ENCODE peak calls at places on chromosome 20, in ten cellular contexts. One of them, this sample, is unnamed.

GRCh38 chr20:1173698-1174097 is 11.1 kb downstream of the TMEM74B start:
- DNase-seq in posterior vena cava: no peak
- DNase-seq in AML-193: no peak
- DNase-seq in lower lobe of right lung: no peak
- DNase-seq in activated CD4-positive, alpha-beta T cell treated with anti-CD3 and anti-CD28 coated beads for 4 hours: no peak
- DNase-seq in tibial artery: no peak
- DNase-seq in NCI-H2171 treated with DMSO at 0.1 percent for 48 hours: no peak
- DNase-seq in LoVo: no peak
- DNase-seq in Peyer's patch: no peak
- DNase-seq in NCI-H2029: no peak
- DNase-seq in this sample: no peak

GRCh38 chr20:38307371-38308046 is 3.6 kb downstream of the BPI start:
- DNase-seq in AML-193: peak
- DNase-seq in Peyer's patch: no peak
- DNase-seq in posterior vena cava: peak
- DNase-seq in LoVo: no peak
- DNase-seq in tibial artery: no peak
- DNase-seq in lower lobe of right lung: no peak
- DNase-seq in NCI-H2029: no peak
- DNase-seq in NCI-H2171 treated with DMSO at 0.1 percent for 48 hours: no peak
- DNase-seq in activated CD4-positive, alpha-beta T cell treated with anti-CD3 and anti-CD28 coated beads for 4 hours: no peak
- DNase-seq in this sample: peak

GRCh38 chr20:63738687-63739128 is 868 bp upstream of the SLC2A4RG start:
- DNase-seq in LoVo: no peak
- DNase-seq in NCI-H2171 treated with DMSO at 0.1 percent for 48 hours: peak
- DNase-seq in activated CD4-positive, alpha-beta T cell treated with anti-CD3 and anti-CD28 coated beads for 4 hours: peak
- DNase-seq in AML-193: no peak
- DNase-seq in lower lobe of right lung: peak
- DNase-seq in NCI-H2029: no peak
- DNase-seq in tibial artery: peak
- DNase-seq in posterior vena cava: no peak
- DNase-seq in Peyer's patch: peak
- DNase-seq in this sample: no peak

GRCh38 chr20:11337361-11338130 is 580.1 kb upstream of the BTBD3 start:
- DNase-seq in posterior vena cava: no peak
- DNase-seq in LoVo: no peak
- DNase-seq in lower lobe of right lung: no peak
- DNase-seq in tibial artery: no peak
- DNase-seq in AML-193: no peak
- DNase-seq in NCI-H2171 treated with DMSO at 0.1 percent for 48 hours: no peak
- DNase-seq in Peyer's patch: no peak
- DNase-seq in NCI-H2029: no peak
- DNase-seq in activated CD4-positive, alpha-beta T cell treated with anti-CD3 and anti-CD28 coated beads for 4 hours: no peak
- DNase-seq in this sample: no peak

GRCh38 chr20:23752481-23753193 is 1.9 kb upstream of the CST1 start:
- DNase-seq in Peyer's patch: no peak
- DNase-seq in NCI-H2029: no peak
- DNase-seq in NCI-H2171 treated with DMSO at 0.1 percent for 48 hours: no peak
- DNase-seq in posterior vena cava: no peak
- DNase-seq in LoVo: no peak
- DNase-seq in activated CD4-positive, alpha-beta T cell treated with anti-CD3 and anti-CD28 coated beads for 4 hours: no peak
- DNase-seq in lower lobe of right lung: no peak
- DNase-seq in AML-193: no peak
- DNase-seq in tibial artery: no peak
- DNase-seq in this sample: no peak

GRCh38 chr20:49037962-49038387 is 8.1 kb upstream of the CSE1L start:
- DNase-seq in Peyer's patch: no peak
- DNase-seq in AML-193: peak
- DNase-seq in LoVo: no peak
- DNase-seq in tibial artery: no peak
- DNase-seq in lower lobe of right lung: no peak
- DNase-seq in NCI-H2029: no peak
- DNase-seq in activated CD4-positive, alpha-beta T cell treated with anti-CD3 and anti-CD28 coated beads for 4 hours: peak
- DNase-seq in NCI-H2171 treated with DMSO at 0.1 percent for 48 hours: no peak
- DNase-seq in posterior vena cava: no peak
- DNase-seq in this sample: peak

GRCh38 chr20:21505810-21506530 is 7.9 kb downstream of the NKX2-2 start:
- DNase-seq in activated CD4-positive, alpha-beta T cell treated with anti-CD3 and anti-CD28 coated beads for 4 hours: peak
- DNase-seq in Peyer's patch: peak
- DNase-seq in LoVo: peak
- DNase-seq in tibial artery: no peak
- DNase-seq in posterior vena cava: no peak
- DNase-seq in NCI-H2171 treated with DMSO at 0.1 percent for 48 hours: peak
- DNase-seq in AML-193: no peak
- DNase-seq in NCI-H2029: peak
- DNase-seq in lower lobe of right lung: peak
- DNase-seq in this sample: no peak

GRCh38 chr20:40265872-40266533 is 423.0 kb downstream of the MAFB start:
- DNase-seq in NCI-H2029: no peak
- DNase-seq in NCI-H2171 treated with DMSO at 0.1 percent for 48 hours: no peak
- DNase-seq in posterior vena cava: no peak
- DNase-seq in lower lobe of right lung: no peak
- DNase-seq in tibial artery: no peak
- DNase-seq in LoVo: no peak
- DNase-seq in activated CD4-positive, alpha-beta T cell treated with anti-CD3 and anti-CD28 coated beads for 4 hours: no peak
- DNase-seq in Peyer's patch: peak
- DNase-seq in AML-193: peak
- DNase-seq in this sample: peak

GRCh38 chr20:15654208-15654649 is 919.0 kb downstream of the KIF16B start:
- DNase-seq in NCI-H2171 treated with DMSO at 0.1 percent for 48 hours: peak
- DNase-seq in AML-193: peak
- DNase-seq in LoVo: peak
- DNase-seq in tibial artery: no peak
- DNase-seq in posterior vena cava: no peak
- DNase-seq in NCI-H2029: peak
- DNase-seq in Peyer's patch: peak
- DNase-seq in lower lobe of right lung: no peak
- DNase-seq in activated CD4-positive, alpha-beta T cell treated with anti-CD3 and anti-CD28 coated beads for 4 hours: no peak
- DNase-seq in this sample: peak

GRCh38 chr20:23445596-23446217 is 6.2 kb downstream of the CSTL1 start:
- DNase-seq in NCI-H2171 treated with DMSO at 0.1 percent for 48 hours: no peak
- DNase-seq in activated CD4-positive, alpha-beta T cell treated with anti-CD3 and anti-CD28 coated beads for 4 hours: no peak
- DNase-seq in Peyer's patch: no peak
- DNase-seq in AML-193: no peak
- DNase-seq in lower lobe of right lung: no peak
- DNase-seq in LoVo: no peak
- DNase-seq in tibial artery: no peak
- DNase-seq in posterior vena cava: no peak
- DNase-seq in NCI-H2029: no peak
- DNase-seq in this sample: peak

GRCh38 chr20:59159091-59159821 is 4.4 kb upstream of the ZNF831 start:
- DNase-seq in AML-193: no peak
- DNase-seq in tibial artery: no peak
- DNase-seq in NCI-H2029: no peak
- DNase-seq in lower lobe of right lung: no peak
- DNase-seq in activated CD4-positive, alpha-beta T cell treated with anti-CD3 and anti-CD28 coated beads for 4 hours: peak
- DNase-seq in NCI-H2171 treated with DMSO at 0.1 percent for 48 hours: no peak
- DNase-seq in Peyer's patch: peak
- DNase-seq in posterior vena cava: no peak
- DNase-seq in LoVo: no peak
- DNase-seq in this sample: no peak

GRCh38 chr20:20317195-20318113 is 50.5 kb upstream of the INSM1 start:
- DNase-seq in Peyer's patch: peak
- DNase-seq in AML-193: no peak
- DNase-seq in lower lobe of right lung: no peak
- DNase-seq in NCI-H2171 treated with DMSO at 0.1 percent for 48 hours: peak
- DNase-seq in tibial artery: no peak
- DNase-seq in activated CD4-positive, alpha-beta T cell treated with anti-CD3 and anti-CD28 coated beads for 4 hours: no peak
- DNase-seq in LoVo: no peak
- DNase-seq in NCI-H2029: no peak
- DNase-seq in posterior vena cava: no peak
- DNase-seq in this sample: no peak

GRCh38 chr20:63484651-63485403 is 12.4 kb upstream of the KCNQ2 start:
- DNase-seq in Peyer's patch: no peak
- DNase-seq in AML-193: no peak
- DNase-seq in NCI-H2029: no peak
- DNase-seq in tibial artery: no peak
- DNase-seq in posterior vena cava: no peak
- DNase-seq in activated CD4-positive, alpha-beta T cell treated with anti-CD3 and anti-CD28 coated beads for 4 hours: no peak
- DNase-seq in lower lobe of right lung: no peak
- DNase-seq in NCI-H2171 treated with DMSO at 0.1 percent for 48 hours: peak
- DNase-seq in LoVo: no peak
- DNase-seq in this sample: no peak

GRCh38 chr20:61768926-61769832 is 296.5 kb downstream of the TAF4 start:
- DNase-seq in Peyer's patch: no peak
- DNase-seq in lower lobe of right lung: no peak
- DNase-seq in activated CD4-positive, alpha-beta T cell treated with anti-CD3 and anti-CD28 coated beads for 4 hours: no peak
- DNase-seq in tibial artery: peak
- DNase-seq in LoVo: no peak
- DNase-seq in NCI-H2029: no peak
- DNase-seq in NCI-H2171 treated with DMSO at 0.1 percent for 48 hours: no peak
- DNase-seq in AML-193: no peak
- DNase-seq in posterior vena cava: peak
- DNase-seq in this sample: no peak

GRCh38 chr20:38298768-38299288 is 5.1 kb upstream of the BPI start:
- DNase-seq in activated CD4-positive, alpha-beta T cell treated with anti-CD3 and anti-CD28 coated beads for 4 hours: no peak
- DNase-seq in Peyer's patch: peak
- DNase-seq in AML-193: peak
- DNase-seq in tibial artery: peak
- DNase-seq in NCI-H2171 treated with DMSO at 0.1 percent for 48 hours: no peak
- DNase-seq in NCI-H2029: no peak
- DNase-seq in posterior vena cava: peak
- DNase-seq in lower lobe of right lung: peak
- DNase-seq in LoVo: no peak
- DNase-seq in this sample: no peak

GRCh38 chr20:49559411-49560081 is 8.4 kb downstream of the PTGIS start:
- DNase-seq in NCI-H2171 treated with DMSO at 0.1 percent for 48 hours: no peak
- DNase-seq in activated CD4-positive, alpha-beta T cell treated with anti-CD3 and anti-CD28 coated beads for 4 hours: no peak
- DNase-seq in Peyer's patch: no peak
- DNase-seq in LoVo: no peak
- DNase-seq in AML-193: no peak
- DNase-seq in posterior vena cava: no peak
- DNase-seq in tibial artery: no peak
- DNase-seq in NCI-H2029: no peak
- DNase-seq in lower lobe of right lung: no peak
- DNase-seq in this sample: no peak

GRCh38 chr20:50921055-50921454 is 10.2 kb downstream of the ADNP start:
- DNase-seq in LoVo: no peak
- DNase-seq in activated CD4-positive, alpha-beta T cell treated with anti-CD3 and anti-CD28 coated beads for 4 hours: no peak
- DNase-seq in Peyer's patch: no peak
- DNase-seq in posterior vena cava: no peak
- DNase-seq in AML-193: no peak
- DNase-seq in tibial artery: no peak
- DNase-seq in lower lobe of right lung: no peak
- DNase-seq in NCI-H2171 treated with DMSO at 0.1 percent for 48 hours: peak
- DNase-seq in NCI-H2029: no peak
- DNase-seq in this sample: no peak

GRCh38 chr20:32017711-32018251 is 7.5 kb downstream of the CCM2L start:
- DNase-seq in activated CD4-positive, alpha-beta T cell treated with anti-CD3 and anti-CD28 coated beads for 4 hours: peak
- DNase-seq in LoVo: peak
- DNase-seq in NCI-H2029: peak
- DNase-seq in NCI-H2171 treated with DMSO at 0.1 percent for 48 hours: peak
- DNase-seq in lower lobe of right lung: peak
- DNase-seq in tibial artery: no peak
- DNase-seq in posterior vena cava: no peak
- DNase-seq in Peyer's patch: peak
- DNase-seq in AML-193: no peak
- DNase-seq in this sample: no peak

GRCh38 chr20:39468703-39469102 is 506.6 kb downstream of the DHX35 start:
- DNase-seq in activated CD4-positive, alpha-beta T cell treated with anti-CD3 and anti-CD28 coated beads for 4 hours: no peak
- DNase-seq in NCI-H2171 treated with DMSO at 0.1 percent for 48 hours: no peak
- DNase-seq in LoVo: no peak
- DNase-seq in NCI-H2029: no peak
- DNase-seq in posterior vena cava: no peak
- DNase-seq in Peyer's patch: no peak
- DNase-seq in AML-193: no peak
- DNase-seq in lower lobe of right lung: no peak
- DNase-seq in tibial artery: no peak
- DNase-seq in this sample: no peak

GRCh38 chr20:8094415-8094818 is 37.6 kb upstream of the PLCB1 start:
- DNase-seq in LoVo: no peak
- DNase-seq in posterior vena cava: peak
- DNase-seq in activated CD4-positive, alpha-beta T cell treated with anti-CD3 and anti-CD28 coated beads for 4 hours: no peak
- DNase-seq in Peyer's patch: peak
- DNase-seq in tibial artery: peak
- DNase-seq in NCI-H2029: no peak
- DNase-seq in lower lobe of right lung: peak
- DNase-seq in AML-193: no peak
- DNase-seq in NCI-H2171 treated with DMSO at 0.1 percent for 48 hours: peak
- DNase-seq in this sample: no peak

GRCh38 chr20:43653966-43654365 is 12.9 kb upstream of the MYBL2 start:
- DNase-seq in posterior vena cava: peak
- DNase-seq in NCI-H2029: no peak
- DNase-seq in LoVo: no peak
- DNase-seq in lower lobe of right lung: no peak
- DNase-seq in activated CD4-positive, alpha-beta T cell treated with anti-CD3 and anti-CD28 coated beads for 4 hours: no peak
- DNase-seq in NCI-H2171 treated with DMSO at 0.1 percent for 48 hours: no peak
- DNase-seq in tibial artery: no peak
- DNase-seq in Peyer's patch: no peak
- DNase-seq in AML-193: no peak
- DNase-seq in this sample: no peak

GRCh38 chr20:56788041-56788670 is 159.1 kb downstream of the TFAP2C start:
- DNase-seq in AML-193: no peak
- DNase-seq in lower lobe of right lung: no peak
- DNase-seq in tibial artery: no peak
- DNase-seq in NCI-H2029: no peak
- DNase-seq in LoVo: peak
- DNase-seq in activated CD4-positive, alpha-beta T cell treated with anti-CD3 and anti-CD28 coated beads for 4 hours: no peak
- DNase-seq in Peyer's patch: peak
- DNase-seq in posterior vena cava: peak
- DNase-seq in NCI-H2171 treated with DMSO at 0.1 percent for 48 hours: no peak
- DNase-seq in this sample: peak

GRCh38 chr20:6496874-6497273 is 270.6 kb upstream of the BMP2 start:
- DNase-seq in NCI-H2171 treated with DMSO at 0.1 percent for 48 hours: no peak
- DNase-seq in posterior vena cava: no peak
- DNase-seq in tibial artery: no peak
- DNase-seq in LoVo: no peak
- DNase-seq in NCI-H2029: no peak
- DNase-seq in Peyer's patch: no peak
- DNase-seq in activated CD4-positive, alpha-beta T cell treated with anti-CD3 and anti-CD28 coated beads for 4 hours: no peak
- DNase-seq in lower lobe of right lung: no peak
- DNase-seq in AML-193: no peak
- DNase-seq in this sample: no peak

GRCh38 chr20:31607640-31608255 is 2.7 kb downstream of the ID1 start:
- DNase-seq in NCI-H2171 treated with DMSO at 0.1 percent for 48 hours: peak
- DNase-seq in LoVo: no peak
- DNase-seq in AML-193: no peak
- DNase-seq in activated CD4-positive, alpha-beta T cell treated with anti-CD3 and anti-CD28 coated beads for 4 hours: no peak
- DNase-seq in posterior vena cava: no peak
- DNase-seq in NCI-H2029: no peak
- DNase-seq in lower lobe of right lung: no peak
- DNase-seq in Peyer's patch: no peak
- DNase-seq in tibial artery: no peak
- DNase-seq in this sample: peak

GRCh38 chr20:63627129-63627699 is 313 bp upstream of the GMEB2 start:
- DNase-seq in LoVo: peak
- DNase-seq in posterior vena cava: peak
- DNase-seq in lower lobe of right lung: peak
- DNase-seq in activated CD4-positive, alpha-beta T cell treated with anti-CD3 and anti-CD28 coated beads for 4 hours: peak
- DNase-seq in AML-193: peak
- DNase-seq in Peyer's patch: peak
- DNase-seq in tibial artery: peak
- DNase-seq in NCI-H2171 treated with DMSO at 0.1 percent for 48 hours: peak
- DNase-seq in NCI-H2029: peak
- DNase-seq in this sample: peak

GRCh38 chr20:63320616-63321147 is 27.7 kb downstream of the COL20A1 start:
- DNase-seq in activated CD4-positive, alpha-beta T cell treated with anti-CD3 and anti-CD28 coated beads for 4 hours: no peak
- DNase-seq in posterior vena cava: peak
- DNase-seq in AML-193: no peak
- DNase-seq in tibial artery: peak
- DNase-seq in NCI-H2171 treated with DMSO at 0.1 percent for 48 hours: no peak
- DNase-seq in lower lobe of right lung: peak
- DNase-seq in Peyer's patch: no peak
- DNase-seq in LoVo: no peak
- DNase-seq in NCI-H2029: no peak
- DNase-seq in this sample: no peak